ENCODE peak calls at places on chromosome 16, in six cellular contexts. L, O, I, C, N and M are unnamed samples.

GRCh38 chr16:28977703-28978641 is 3.4 kb downstream of the SPNS1 start:
- DNase-seq in C (no peak), L (peak), N (no peak), I (no peak), O (no peak), M (no peak)

GRCh38 chr16:57801856-57802634 is at the start of gene KIFC3:
- DNase-seq in C (peak), O (peak), N (no peak), I (peak), L (peak), M (peak)

GRCh38 chr16:30032083-30032819 is 1.2 kb upstream of the TLCD3B start:
- DNase-seq in O (peak), I (no peak), C (peak), N (peak), L (peak), M (no peak)

GRCh38 chr16:49085689-49086088 is 195.9 kb downstream of the CBLN1 start:
- DNase-seq in L (no peak), C (no peak), N (no peak), I (no peak), O (no peak), M (no peak)

GRCh38 chr16:28497861-28498599 is 3.6 kb downstream of the APOBR start:
- DNase-seq in O (no peak), L (no peak), I (no peak), N (no peak), C (no peak), M (no peak)

GRCh38 chr16:72092832-72093447 is 480 bp downstream of the TXNL4B start:
- DNase-seq in I (no peak), N (peak), O (peak), L (peak), C (no peak), M (no peak)

GRCh38 chr16:47037746-47038458 is 64.4 kb upstream of the DNAJA2 start:
- DNase-seq in I (peak), N (peak), L (peak), C (peak), O (peak), M (peak)

GRCh38 chr16:75614247-75614897 is 8.7 kb downstream of the ADAT1 start:
- DNase-seq in C (no peak), N (no peak), O (no peak), I (no peak), L (no peak), M (no peak)

GRCh38 chr16:88655053-88655732 is 4.3 kb upstream of the CYBA start:
- DNase-seq in O (no peak), I (no peak), L (no peak), C (no peak), N (no peak), M (no peak)

GRCh38 chr16:84014570-84015327 is 27.8 kb downstream of the SLC38A8 start:
- DNase-seq in O (no peak), I (no peak), C (no peak), N (no peak), L (no peak), M (no peak)

GRCh38 chr16:12901597-12902436 is at the start of gene SHISA9:
- DNase-seq in L (peak), N (no peak), I (peak), O (no peak), C (no peak), M (no peak)

GRCh38 chr16:88651276-88651988 is 579 bp upstream of the CYBA start:
- DNase-seq in O (no peak), I (no peak), N (peak), L (peak), C (no peak), M (peak)

GRCh38 chr16:78791926-78792325 is 692.5 kb downstream of the WWOX start:
- DNase-seq in C (no peak), I (no peak), N (no peak), L (no peak), O (no peak), M (no peak)

GRCh38 chr16:51184702-51185433 is 33.8 kb upstream of the SALL1 start:
- DNase-seq in I (no peak), C (no peak), N (no peak), O (no peak), L (peak), M (no peak)

GRCh38 chr16:9521749-9522370 is 430.4 kb downstream of the HAPSTR1 start:
- DNase-seq in L (peak), O (no peak), C (no peak), N (no peak), I (no peak), M (no peak)

GRCh38 chr16:75273054-75273925 is 21.9 kb upstream of the BCAR1 start:
- DNase-seq in O (no peak), C (no peak), N (no peak), I (no peak), L (no peak), M (no peak)

GRCh38 chr16:88688013-88688778 is 1.9 kb upstream of the SNAI3 start:
- DNase-seq in N (no peak), C (no peak), L (peak), O (no peak), I (peak), M (no peak)

GRCh38 chr16:457732-458400 is 32.4 kb downstream of the RAB11FIP3 start:
- DNase-seq in L (no peak), N (no peak), C (no peak), O (no peak), I (peak), M (no peak)

GRCh38 chr16:50152386-50152806 is 710 bp upstream of the TENT4B start:
- DNase-seq in I (peak), N (no peak), L (no peak), C (no peak), O (peak), M (peak)

GRCh38 chr16:19728636-19728965 is 10.5 kb downstream of the IQCK start:
- DNase-seq in N (no peak), I (no peak), C (no peak), L (no peak), O (no peak), M (no peak)

GRCh38 chr16:90050969-90051368 is 26.2 kb downstream of the PRDM7 start:
- DNase-seq in N (no peak), C (no peak), I (no peak), L (no peak), O (no peak), M (no peak)

GRCh38 chr16:78686601-78687000 is 587.1 kb downstream of the WWOX start:
- DNase-seq in C (no peak), N (no peak), I (no peak), O (no peak), L (no peak), M (no peak)

GRCh38 chr16:4692460-4693295 is 684 bp upstream of the NUDT16L1 start:
- DNase-seq in C (no peak), I (peak), O (peak), L (peak), N (no peak), M (no peak)

GRCh38 chr16:55391760-55392375 is 67.9 kb downstream of the IRX6 start:
- DNase-seq in N (no peak), L (no peak), I (no peak), C (no peak), O (no peak), M (no peak)

GRCh38 chr16:51146256-51146924 is 4.7 kb downstream of the SALL1 start:
- DNase-seq in N (no peak), O (peak), C (no peak), I (no peak), L (peak), M (no peak)

GRCh38 chr16:49921791-49922456 is 66.0 kb upstream of the ZNF423 start:
- DNase-seq in C (no peak), L (peak), O (peak), I (peak), N (peak), M (peak)

GRCh38 chr16:15822957-15823356 is 33.9 kb downstream of the MYH11 start:
- DNase-seq in I (no peak), L (no peak), C (no peak), N (no peak), O (no peak), M (no peak)

GRCh38 chr16:83307206-83307990 is 500.4 kb upstream of the HSBP1 start:
- DNase-seq in C (no peak), I (no peak), N (no peak), O (no peak), L (no peak), M (no peak)

GRCh38 chr16:66366433-66367299 is at the start of gene CDH5:
- DNase-seq in C (no peak), O (no peak), L (no peak), I (no peak), N (no peak), M (no peak)

GRCh38 chr16:79047337-79047736 is 553.2 kb downstream of the MAF start:
- DNase-seq in N (peak), L (no peak), I (no peak), C (no peak), O (no peak), M (no peak)

GRCh38 chr16:58417600-58417999 is 25.3 kb downstream of the GINS3 start:
- DNase-seq in L (no peak), O (no peak), I (no peak), C (no peak), N (peak), M (no peak)

GRCh38 chr16:47503936-47504335 is 42.8 kb downstream of the PHKB start:
- DNase-seq in L (no peak), I (no peak), N (no peak), C (no peak), O (peak), M (no peak)